ENCODE peak calls at places on chromosomes 1 and 21, in eight cellular contexts. U is Panc1, Z is stomach, C is spleen, Q is transverse colon, G is endothelial cell of umbilical vein, A is H1, F is HCT116. Y is an unnamed sample. For H3K27me3, the result is how much of the 10 kb centered on the place peaks cover.

GRCh38 chr1:33763406-33763805 is 100.5 kb upstream of the HMGB4 start:
- DNase-seq in U (no peak), Z (no peak), C (no peak), Q (no peak), G (no peak), A (no peak), F (no peak), Y (no peak)

GRCh38 chr21:34915364-34915834 is 133.7 kb downstream of the RUNX1 start:
- DNase-seq in U (no peak), Z (no peak), C (no peak), Q (no peak), G (no peak), A (no peak), F (no peak), Y (no peak)

GRCh38 chr1:30123896-30124295 is 599.5 kb downstream of the MATN1 start:
- DNase-seq in U (no peak), Z (no peak), C (no peak), Q (peak), G (no peak), A (no peak), F (no peak), Y (no peak)

GRCh38 chr1:17875882-17876280 is 120.7 kb downstream of the ACTL8 start:
- DNase-seq in U (no peak), Z (no peak), C (peak), Q (no peak), G (no peak), A (no peak), F (no peak), Y (no peak)

GRCh38 chr1:107132780-107133179 is 8.1 kb upstream of the NTNG1 start:
- DNase-seq in U (no peak), Z (no peak), C (no peak), Q (no peak), G (no peak), A (no peak), F (no peak), Y (no peak)

GRCh38 chr21:44348861-44349260 is 4.6 kb upstream of the TRPM2 start:
- DNase-seq in U (no peak), Z (no peak), C (no peak), Q (no peak), G (no peak), A (no peak), F (no peak), Y (no peak)

GRCh38 chr1:206646504-206646903 is 11.2 kb downstream of the DYRK3 start:
- DNase-seq in U (no peak), Z (no peak), C (no peak), Q (no peak), G (no peak), A (no peak), F (no peak), Y (no peak)

GRCh38 chr1:154955718-154956513 is at the start of gene PBXIP1:
- DNase-seq in U (no peak), Z (peak), C (peak), Q (peak), G (peak), A (no peak), F (peak), Y (peak)

GRCh38 chr1:1110561-1110971 is 5.3 kb downstream of the C1orf159 start:
- DNase-seq in U (no peak), Z (no peak), C (peak), Q (peak), G (no peak), A (no peak), F (no peak), Y (no peak)

GRCh38 chr1:11692899-11693590 is 1.5 kb downstream of the DRAXIN start:
- DNase-seq in U (no peak), Z (no peak), C (no peak), Q (peak), G (peak), A (no peak), F (peak), Y (peak)

GRCh38 chr21:43900690-43901089 is 35.7 kb downstream of the AGPAT3 start:
- DNase-seq in U (no peak), Z (no peak), C (no peak), Q (no peak), G (no peak), A (no peak), F (no peak), Y (no peak)

GRCh38 chr1:230581446-230582079 is 60.7 kb upstream of the COG2 start:
- DNase-seq in U (no peak), Z (no peak), C (no peak), Q (no peak), G (no peak), A (no peak), F (no peak), Y (no peak)

GRCh38 chr1:203325004-203325417 is 19.7 kb downstream of the BTG2 start:
- DNase-seq in U (no peak), Z (no peak), C (peak), Q (peak), G (no peak), A (no peak), F (no peak), Y (no peak)

GRCh38 chr21:26451014-26451740 is 121.9 kb downstream of the CYYR1 start:
- DNase-seq in U (no peak), Z (no peak), C (no peak), Q (no peak), G (no peak), A (no peak), F (no peak), Y (no peak)

GRCh38 chr1:12031039-12031980 is 12.0 kb downstream of the MIIP start:
- DNase-seq in U (no peak), Z (peak), C (no peak), Q (peak), G (peak), A (no peak), F (no peak), Y (no peak)

GRCh38 chr1:56506314-56506743 is 73.0 kb downstream of the PLPP3 start:
- DNase-seq in U (no peak), Z (no peak), C (peak), Q (peak), G (peak), A (no peak), F (no peak), Y (no peak)

GRCh38 chr1:202023033-202023433 is 12.6 kb downstream of the ELF3 start:
- DNase-seq in U (peak), Z (peak), C (no peak), Q (peak), G (no peak), A (no peak), F (peak), Y (peak)

GRCh38 chr1:17440827-17441168 is 1.3 kb upstream of the RCC2 start:
- DNase-seq in U (no peak), Z (no peak), C (no peak), Q (no peak), G (no peak), A (no peak), F (no peak), Y (no peak)

GRCh38 chr1:58432813-58433668 is 113.5 kb downstream of the OMA1 start:
- DNase-seq in U (no peak), Z (no peak), C (no peak), Q (no peak), G (peak), A (peak), F (no peak), Y (no peak)

GRCh38 chr1:206705187-206705586 is 20.5 kb downstream of the MAPKAPK2 start:
- DNase-seq in U (no peak), Z (no peak), C (no peak), Q (no peak), G (no peak), A (no peak), F (no peak), Y (no peak)

GRCh38 chr1:198467342-198467741 is 73.1 kb downstream of the ATP6V1G3 start:
- DNase-seq in U (no peak), Z (no peak), C (no peak), Q (peak), G (no peak), A (no peak), F (no peak), Y (no peak)

GRCh38 chr1:110672001-110672752 is 2.6 kb downstream of the KCNA3 start:
- DNase-seq in U (no peak), Z (no peak), C (no peak), Q (peak), G (no peak), A (no peak), F (no peak), Y (no peak)

GRCh38 chr1:36628804-36629203 is 146.1 kb upstream of the CSF3R start:
- DNase-seq in U (no peak), Z (no peak), C (peak), Q (no peak), G (no peak), A (no peak), F (no peak), Y (no peak)

GRCh38 chr1:156807627-156808026 is 9.0 kb downstream of the SH2D2A start:
- DNase-seq in U (no peak), Z (no peak), C (no peak), Q (no peak), G (no peak), A (no peak), F (no peak), Y (no peak)

GRCh38 chr1:112141923-112142322 is 152.5 kb upstream of the KCND3 start:
- DNase-seq in U (no peak), Z (no peak), C (no peak), Q (no peak), G (no peak), A (no peak), F (no peak), Y (no peak)

GRCh38 chr1:8661185-8662110 is 156.0 kb downstream of the RERE start:
- DNase-seq in U (peak), Z (no peak), C (no peak), Q (no peak), G (peak), A (no peak), F (no peak), Y (no peak)

GRCh38 chr21:35291963-35292627 is 243.0 kb upstream of the RUNX1 start:
- DNase-seq in U (no peak), Z (no peak), C (no peak), Q (no peak), G (no peak), A (no peak), F (no peak), Y (no peak)

GRCh38 chr1:67716800-67717199 is 31.8 kb downstream of the GADD45A start:
- DNase-seq in U (no peak), Z (no peak), C (no peak), Q (peak), G (no peak), A (no peak), F (no peak), Y (peak)

GRCh38 chr1:226417830-226418546 is 10.1 kb upstream of the PARP1 start:
- DNase-seq in U (no peak), Z (no peak), C (no peak), Q (no peak), G (no peak), A (no peak), F (no peak), Y (no peak)

GRCh38 chr1:205266584-205267305 is 39.0 kb downstream of the TMCC2 start:
- DNase-seq in U (no peak), Z (no peak), C (no peak), Q (no peak), G (no peak), A (no peak), F (no peak), Y (no peak)

DNA sequence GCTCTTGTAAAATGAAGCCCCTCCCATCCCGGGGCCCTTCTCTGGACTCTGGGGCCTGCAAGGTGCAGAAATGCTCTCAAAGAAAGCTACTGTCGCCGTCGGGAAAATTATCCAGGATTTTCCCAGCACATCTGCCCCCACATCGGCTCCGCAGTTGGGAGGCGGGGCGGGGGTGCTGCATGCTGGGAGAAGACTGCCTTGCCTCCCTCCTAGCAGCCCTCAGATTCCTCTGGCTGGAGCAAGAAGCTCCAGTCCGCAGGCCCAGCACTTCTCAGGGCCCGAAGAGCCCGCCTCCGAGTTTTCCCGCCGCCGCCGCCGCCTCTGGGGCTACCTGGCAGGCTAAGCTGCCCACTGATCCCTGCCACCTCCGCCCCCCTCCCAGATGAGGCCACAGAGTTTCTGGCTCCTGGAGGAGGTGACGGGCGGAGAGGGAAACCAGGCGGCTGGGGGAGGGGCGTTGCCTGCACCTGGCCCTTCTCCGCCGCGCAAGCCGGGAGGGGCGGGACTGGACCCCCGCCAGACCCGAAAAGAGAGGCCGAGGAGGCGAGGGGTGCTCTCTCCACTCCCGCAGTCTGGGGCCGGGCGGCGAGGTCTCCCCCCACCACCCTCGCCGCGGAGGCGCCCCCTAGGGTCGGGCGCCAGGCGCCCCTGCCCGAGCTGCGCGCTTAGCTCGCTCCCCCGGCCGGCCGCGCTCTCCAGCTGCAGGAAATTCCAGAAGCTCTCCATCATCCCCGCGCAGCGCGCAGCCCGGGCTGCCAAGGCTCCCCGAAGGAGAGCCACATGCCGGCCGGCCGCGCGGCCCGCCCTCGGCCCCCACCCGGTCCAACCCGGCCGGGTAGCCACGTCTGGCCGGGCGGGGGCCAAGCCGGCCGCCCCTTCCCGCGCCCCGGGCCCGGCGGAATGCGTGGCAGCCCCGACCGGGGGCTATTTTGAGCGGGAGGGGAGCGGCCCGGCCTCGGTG is 28.8 kb downstream of the AHDC1 start:
- DNase-seq in U (no peak), Z (peak), C (no peak), Q (peak), G (peak), A (no peak), F (no peak), Y (no peak)
- TF ChIP-seq CTCF in U (peak), Z (peak), C (peak), Q (no peak), G (peak), A (peak), F (no peak), Y (no peak)

GRCh38 chr1:3690282-3691065 is 38.2 kb downstream of the TP73 start:
- DNase-seq in U (no peak), Z (no peak), C (no peak), Q (no peak), G (no peak), A (no peak), F (no peak), Y (no peak)
- TF ChIP-seq POLR2AphosphoS5 in U (no peak), Z (no peak), C (no peak), Q (no peak), G (no peak), A (no peak), F (no peak), Y (no peak)

GRCh38 chr1:50416553-50417453 is 6.4 kb downstream of the DMRTA2 start:
- DNase-seq in U (no peak), Z (no peak), C (no peak), Q (no peak), G (no peak), A (no peak), F (no peak), Y (no peak)
- H3K27me3 ChIP-seq in U (under half), Z (half or more), C (half or more), Q (half or more), G (half or more), A (half or more), F (under half), Y (half or more)

GRCh38 chr21:45768741-45769049 is 125.2 kb downstream of the PCBP3 start:
- DNase-seq in U (peak), Z (no peak), C (no peak), Q (no peak), G (no peak), A (no peak), F (no peak), Y (no peak)
- TF ChIP-seq CTCF in U (no peak), Z (no peak), C (no peak), Q (no peak), G (no peak), A (peak), F (no peak), Y (no peak)

GRCh38 chr1:26719205-26719604 is 23.4 kb downstream of the ARID1A start:
- DNase-seq in U (no peak), Z (no peak), C (no peak), Q (no peak), G (no peak), A (no peak), F (no peak), Y (no peak)

GRCh38 chr1:26721669-26722355 is 26.0 kb downstream of the ARID1A start:
- DNase-seq in U (no peak), Z (no peak), C (no peak), Q (no peak), G (no peak), A (no peak), F (no peak), Y (no peak)

GRCh38 chr1:26711777-26712176 is 16.0 kb downstream of the ARID1A start:
- DNase-seq in U (no peak), Z (no peak), C (no peak), Q (no peak), G (no peak), A (no peak), F (no peak), Y (no peak)

DNA sequence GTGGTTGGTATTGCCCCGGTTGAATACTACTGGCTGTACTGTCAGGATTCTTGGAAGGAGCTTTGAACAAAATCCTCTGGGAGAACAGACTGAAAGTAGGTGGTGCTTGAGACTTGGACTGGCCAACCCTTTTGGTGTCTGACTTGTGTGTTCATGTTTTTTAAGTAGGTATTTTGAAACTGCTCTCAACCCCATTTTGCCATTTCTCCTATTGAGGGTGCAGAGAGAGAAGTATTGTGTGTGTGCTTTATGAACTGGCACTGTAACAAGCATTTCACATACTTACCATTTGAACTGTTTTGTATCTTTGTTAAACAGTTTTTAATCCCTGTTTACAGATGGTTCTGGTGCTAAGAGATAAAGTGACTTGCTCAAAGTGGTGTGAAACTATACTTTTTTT is 21.3 kb downstream of the ARID1A start:
- DNase-seq in U (no peak), Z (no peak), C (no peak), Q (no peak), G (no peak), A (no peak), F (no peak), Y (no peak)
- TF ChIP-seq POLR2AphosphoS5 in U (no peak), Z (no peak), C (no peak), Q (no peak), G (no peak), A (no peak), F (no peak), Y (no peak)

DNA sequence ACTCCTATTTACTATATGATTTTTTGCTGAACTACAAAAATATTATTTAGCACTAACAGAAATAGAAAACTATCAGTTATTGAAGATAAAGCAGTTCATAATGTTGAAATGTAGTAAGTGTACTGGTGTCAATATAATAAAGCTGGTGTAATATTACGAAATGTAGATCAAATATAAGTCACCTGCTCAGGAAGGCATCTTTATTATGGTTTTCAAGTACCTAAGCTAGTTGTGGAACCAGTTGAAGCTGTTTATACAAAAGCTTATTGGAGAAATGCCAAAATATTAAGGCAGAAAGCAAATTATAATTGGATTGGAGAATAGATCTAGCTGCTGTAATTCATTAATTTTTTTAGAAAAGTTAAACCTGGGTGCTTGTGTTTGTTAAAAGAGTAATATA is 6.2 kb upstream of the MARK1 start:
- DNase-seq in U (no peak), Z (no peak), C (no peak), Q (no peak), G (no peak), A (no peak), F (no peak), Y (no peak)
- H3K27me3 ChIP-seq in U (under half), Z (under half), C (under half), Q (under half), G (under half), A (under half), F (under half), Y (under half)

DNA sequence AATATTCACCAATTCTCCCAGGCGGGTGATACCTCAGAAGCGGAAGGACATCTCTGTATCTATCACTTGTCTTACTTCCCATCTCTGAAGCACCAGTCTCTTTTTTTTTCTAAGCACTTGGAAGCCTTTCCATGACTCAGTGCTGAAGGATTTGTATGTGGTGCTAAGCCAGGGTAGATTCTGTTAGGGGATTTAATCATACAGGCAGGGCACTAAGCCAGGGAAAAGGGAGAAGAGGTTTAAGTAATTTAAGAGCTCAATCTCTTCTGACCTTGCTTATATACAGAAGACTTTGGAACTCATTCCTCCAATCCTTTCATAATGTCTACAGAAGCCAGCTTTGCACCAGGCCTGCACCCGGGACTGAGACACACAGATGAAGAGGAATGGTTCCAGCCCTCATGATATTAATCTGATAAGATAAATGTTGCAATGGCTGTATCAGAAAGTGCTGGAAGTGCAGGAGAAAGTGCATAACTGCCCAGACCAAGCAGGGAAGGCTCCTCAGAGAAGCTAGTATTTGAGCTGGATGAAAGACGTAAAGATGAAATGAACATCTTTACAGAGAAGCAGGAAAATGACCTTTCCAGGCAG is 11.0 kb downstream of the FAM163A start:
- DNase-seq in U (no peak), Z (no peak), C (no peak), Q (no peak), G (no peak), A (no peak), F (no peak), Y (no peak)
- TF ChIP-seq CTCF in U (no peak), Z (no peak), C (no peak), Q (no peak), G (no peak), A (no peak), F (no peak), Y (no peak)

GRCh38 chr1:100351095-100351884 is 1.0 kb upstream of the CDC14A start:
- DNase-seq in U (peak), Z (peak), C (peak), Q (peak), G (peak), A (peak), F (peak), Y (peak)
- TF ChIP-seq POLR2AphosphoS5 in U (peak), Z (peak), C (peak), Q (peak), G (peak), A (peak), F (peak), Y (peak)